ENCODE peak calls at places on chromosomes 3 and 15, in nine cellular contexts. One of them, this sample, is unnamed.

GRCh38 chr15:95085056-95085455 is 853.7 kb downstream of the MCTP2 start:
- DNase-seq in Right ventricle myocardium superior: no peak
- DNase-seq in endothelial cell: no peak
- DNase-seq in neural crest cell: no peak
- DNase-seq in DMS153: no peak
- DNase-seq in activated T-cell treated with anti-CD3 and anti-CD28 coated beads for 48 hours: no peak
- DNase-seq in T1000: no peak
- DNase-seq in cardiac fibroblast: no peak
- DNase-seq in stimulated activated CD8-positive, alpha-beta memory T cell treated with anti-CD3 and anti-CD28 coated beads, Interleukin-7, amount 100 ng/mL, for 1 hour: no peak
- DNase-seq in this sample: no peak

GRCh38 chr3:71166366-71166765 is 417.2 kb downstream of the FOXP1 start:
- DNase-seq in Right ventricle myocardium superior: no peak
- DNase-seq in endothelial cell: no peak
- DNase-seq in neural crest cell: no peak
- DNase-seq in DMS153: no peak
- DNase-seq in activated T-cell treated with anti-CD3 and anti-CD28 coated beads for 48 hours: no peak
- DNase-seq in T1000: no peak
- DNase-seq in cardiac fibroblast: no peak
- DNase-seq in stimulated activated CD8-positive, alpha-beta memory T cell treated with anti-CD3 and anti-CD28 coated beads, Interleukin-7, amount 100 ng/mL, for 1 hour: no peak
- DNase-seq in this sample: no peak

GRCh38 chr3:120497318-120497717 is 46.5 kb upstream of the FSTL1 start:
- DNase-seq in Right ventricle myocardium superior: no peak
- DNase-seq in endothelial cell: no peak
- DNase-seq in neural crest cell: no peak
- DNase-seq in DMS153: no peak
- DNase-seq in activated T-cell treated with anti-CD3 and anti-CD28 coated beads for 48 hours: no peak
- DNase-seq in T1000: no peak
- DNase-seq in cardiac fibroblast: peak
- DNase-seq in stimulated activated CD8-positive, alpha-beta memory T cell treated with anti-CD3 and anti-CD28 coated beads, Interleukin-7, amount 100 ng/mL, for 1 hour: no peak
- DNase-seq in this sample: no peak

GRCh38 chr3:72246685-72247084 is 461.7 kb upstream of the PROK2 start:
- DNase-seq in Right ventricle myocardium superior: peak
- DNase-seq in endothelial cell: no peak
- DNase-seq in neural crest cell: no peak
- DNase-seq in DMS153: no peak
- DNase-seq in activated T-cell treated with anti-CD3 and anti-CD28 coated beads for 48 hours: no peak
- DNase-seq in T1000: no peak
- DNase-seq in cardiac fibroblast: no peak
- DNase-seq in stimulated activated CD8-positive, alpha-beta memory T cell treated with anti-CD3 and anti-CD28 coated beads, Interleukin-7, amount 100 ng/mL, for 1 hour: no peak
- DNase-seq in this sample: no peak

GRCh38 chr3:149486726-149487125 is 12.2 kb downstream of the TM4SF4 start:
- DNase-seq in Right ventricle myocardium superior: no peak
- DNase-seq in endothelial cell: no peak
- DNase-seq in neural crest cell: no peak
- DNase-seq in DMS153: no peak
- DNase-seq in activated T-cell treated with anti-CD3 and anti-CD28 coated beads for 48 hours: no peak
- DNase-seq in T1000: no peak
- DNase-seq in cardiac fibroblast: no peak
- DNase-seq in stimulated activated CD8-positive, alpha-beta memory T cell treated with anti-CD3 and anti-CD28 coated beads, Interleukin-7, amount 100 ng/mL, for 1 hour: no peak
- DNase-seq in this sample: no peak

GRCh38 chr15:66733976-66734375 is 31.9 kb downstream of the SMAD6 start:
- DNase-seq in Right ventricle myocardium superior: peak
- DNase-seq in endothelial cell: no peak
- DNase-seq in neural crest cell: no peak
- DNase-seq in DMS153: no peak
- DNase-seq in activated T-cell treated with anti-CD3 and anti-CD28 coated beads for 48 hours: no peak
- DNase-seq in T1000: no peak
- DNase-seq in cardiac fibroblast: no peak
- DNase-seq in stimulated activated CD8-positive, alpha-beta memory T cell treated with anti-CD3 and anti-CD28 coated beads, Interleukin-7, amount 100 ng/mL, for 1 hour: no peak
- DNase-seq in this sample: no peak

GRCh38 chr3:108552267-108553159 is 36.7 kb downstream of the CIP2A start:
- DNase-seq in Right ventricle myocardium superior: no peak
- DNase-seq in endothelial cell: peak
- DNase-seq in neural crest cell: no peak
- DNase-seq in DMS153: peak
- DNase-seq in activated T-cell treated with anti-CD3 and anti-CD28 coated beads for 48 hours: no peak
- DNase-seq in T1000: no peak
- DNase-seq in cardiac fibroblast: peak
- DNase-seq in stimulated activated CD8-positive, alpha-beta memory T cell treated with anti-CD3 and anti-CD28 coated beads, Interleukin-7, amount 100 ng/mL, for 1 hour: no peak
- DNase-seq in this sample: peak

GRCh38 chr3:62161306-62161705 is 212.0 kb downstream of the FEZF2 start:
- DNase-seq in Right ventricle myocardium superior: no peak
- DNase-seq in endothelial cell: no peak
- DNase-seq in neural crest cell: no peak
- DNase-seq in DMS153: no peak
- DNase-seq in activated T-cell treated with anti-CD3 and anti-CD28 coated beads for 48 hours: no peak
- DNase-seq in T1000: no peak
- DNase-seq in cardiac fibroblast: peak
- DNase-seq in stimulated activated CD8-positive, alpha-beta memory T cell treated with anti-CD3 and anti-CD28 coated beads, Interleukin-7, amount 100 ng/mL, for 1 hour: no peak
- DNase-seq in this sample: no peak

GRCh38 chr3:140626856-140627255 is 51.0 kb upstream of the TRIM42 start:
- DNase-seq in Right ventricle myocardium superior: no peak
- DNase-seq in endothelial cell: no peak
- DNase-seq in neural crest cell: no peak
- DNase-seq in DMS153: no peak
- DNase-seq in activated T-cell treated with anti-CD3 and anti-CD28 coated beads for 48 hours: no peak
- DNase-seq in T1000: no peak
- DNase-seq in cardiac fibroblast: no peak
- DNase-seq in stimulated activated CD8-positive, alpha-beta memory T cell treated with anti-CD3 and anti-CD28 coated beads, Interleukin-7, amount 100 ng/mL, for 1 hour: no peak
- DNase-seq in this sample: no peak

This sample was measured in NCI-H510A treated with DMSO at 0.1 percent for 48 hours.